ENCODE peak calls at places on chromosomes 2 and 18, in nine cellular contexts. G, J, S, L, U, F, R, Z and P are unnamed samples.

GRCh38 chr18:48803518-48803917 is 147.2 kb downstream of the SMAD7 start:
- DNase-seq in U (no peak), R (no peak), Z (no peak), F (no peak), J (no peak), L (no peak), G (peak; percentile 45), S (no peak), P (no peak)

GRCh38 chr2:71545572-71546274 is 92.4 kb downstream of the DYSF start:
- DNase-seq in J (peak; percentile 43), R (no peak), U (peak; percentile 64), S (peak; percentile 32), F (peak; percentile 41), L (no peak), G (peak; percentile 70), Z (peak; percentile 41), P (no peak)

GRCh38 chr2:85792783-85793441 is 39.1 kb downstream of the ATOH8 start:
- DNase-seq in G (peak; percentile 50), L (no peak), J (no peak), Z (peak; percentile 32), R (no peak), U (peak; percentile 81), S (no peak), F (no peak), P (no peak)

GRCh38 chr2:144389930-144390311 is 130.0 kb downstream of the ZEB2 start:
- DNase-seq in J (no peak), S (no peak), F (no peak), Z (no peak), G (no peak), U (no peak), L (no peak), R (no peak), P (no peak)

GRCh38 chr2:8090748-8091700 is 590.8 kb upstream of the ID2 start:
- DNase-seq in U (peak; percentile 92), G (peak; percentile 76), Z (peak; percentile 24), L (peak; percentile 50), J (peak; percentile 15), R (peak; percentile 80), F (no peak), S (peak; percentile 42), P (peak; percentile 94)

GRCh38 chr2:56288863-56289580 is 105.2 kb downstream of the CCDC85A start:
- DNase-seq in J (no peak), U (peak; percentile 31), L (no peak), S (no peak), G (no peak), R (no peak), F (no peak), Z (no peak), P (no peak)

GRCh38 chr18:8828300-8828699 is 122.9 kb downstream of the MTCL1 start:
- DNase-seq in S (no peak), Z (no peak), L (no peak), U (no peak), R (no peak), J (no peak), F (no peak), G (no peak), P (no peak)

GRCh38 chr18:13485182-13485581 is 241.2 kb downstream of the FAM210A start:
- DNase-seq in S (no peak), L (no peak), R (no peak), U (no peak), F (no peak), J (no peak), Z (no peak), G (no peak), P (no peak)

GRCh38 chr18:10732990-10733389 is 207.2 kb downstream of the NAPG start:
- DNase-seq in L (no peak), Z (no peak), U (no peak), R (no peak), J (no peak), S (no peak), G (no peak), F (no peak), P (no peak)

GRCh38 chr2:40797115-40797514 is 345.2 kb upstream of the SLC8A1 start:
- DNase-seq in L (no peak), Z (no peak), G (no peak), U (peak; percentile 5), F (no peak), R (no peak), J (no peak), S (no peak), P (peak; percentile 48)

GRCh38 chr2:112821142-112821541 is 15.4 kb downstream of the IL1B start:
- DNase-seq in R (no peak), S (no peak), J (no peak), L (no peak), Z (no peak), F (no peak), G (no peak), U (no peak), P (no peak)

GRCh38 chr2:181457741-181458425 is 697 bp downstream of the ITGA4 start:
- DNase-seq in F (peak; percentile 51), S (no peak), Z (peak; percentile 16), G (peak; percentile 93), J (no peak), L (peak; percentile 18), R (no peak), U (peak; percentile 65), P (no peak)

GRCh38 chr2:197310271-197310939 is at the start of gene ANKRD44:
- DNase-seq in L (peak; percentile 91), F (peak; percentile 92), R (peak; percentile 13), S (peak; percentile 56), G (peak; percentile 99), U (peak; percentile 86), Z (peak; percentile 88), J (peak; percentile 39), P (no peak)